ENCODE peak calls at places on chromosomes 12 and 14, in ten cellular contexts. A is fibroblast of gingiva; B is mesothelial cell of epicardium; H is T-cell; O is AG09309; Y is stimulated activated CD4-positive, alpha-beta T cell treated with anti-CD3 and anti-CD28 coated beads, Interleukin-4, amount 100 ng/mL, for 24 hours; Z is fibroblast of pulmonary artery; E is cardiac fibroblast; R is activated CD4-positive, CD25-positive, alpha-beta regulatory T cell; C is substantia nigra. W is an unnamed sample.

GRCh38 chr12:49298160-49298559 is 3.2 kb downstream of the PRPH start:
- DNase-seq in A (no peak), B (no peak), H (no peak), O (no peak), Y (no peak), Z (no peak), E (no peak), R (no peak), C (no peak), W (no peak)

GRCh38 chr12:10632226-10632625 is 18.8 kb upstream of the MAGOHB start:
- DNase-seq in A (peak), B (no peak), H (no peak), O (no peak), Y (no peak), Z (no peak), E (no peak), R (no peak), C (no peak), W (no peak)

GRCh38 chr14:57227083-57227482 is 41.6 kb downstream of the EXOC5 start:
- DNase-seq in A (no peak), B (no peak), H (no peak), O (no peak), Y (no peak), Z (no peak), E (no peak), R (no peak), C (no peak), W (no peak)

GRCh38 chr12:74292351-74293194 is 245.1 kb upstream of the ATXN7L3B start:
- DNase-seq in A (no peak), B (no peak), H (no peak), O (no peak), Y (no peak), Z (no peak), E (no peak), R (no peak), C (no peak), W (no peak)

GRCh38 chr12:14955876-14956811 is 5.3 kb downstream of the ARHGDIB start:
- DNase-seq in A (no peak), B (no peak), H (no peak), O (no peak), Y (peak), Z (no peak), E (no peak), R (no peak), C (no peak), W (no peak)

GRCh38 chr12:130856088-130856487 is 15.8 kb upstream of the RAN start:
- DNase-seq in A (no peak), B (no peak), H (no peak), O (no peak), Y (no peak), Z (no peak), E (no peak), R (no peak), C (no peak), W (no peak)

GRCh38 chr14:31969371-31969770 is 107.7 kb upstream of the ARHGAP5 start:
- DNase-seq in A (no peak), B (no peak), H (no peak), O (no peak), Y (no peak), Z (no peak), E (no peak), R (no peak), C (no peak), W (no peak)

GRCh38 chr12:122963928-122964240 is 2.4 kb downstream of the ABCB9 start:
- DNase-seq in A (no peak), B (no peak), H (no peak), O (no peak), Y (no peak), Z (peak), E (peak), R (no peak), C (peak), W (no peak)

GRCh38 chr14:24605435-24606190 is 3.9 kb downstream of the GZMH start:
- DNase-seq in A (no peak), B (no peak), H (peak), O (no peak), Y (peak), Z (peak), E (no peak), R (peak), C (no peak), W (no peak)

GRCh38 chr12:6316921-6317692 is 6.6 kb downstream of the PLEKHG6 start:
- DNase-seq in A (no peak), B (no peak), H (no peak), O (no peak), Y (no peak), Z (no peak), E (peak), R (no peak), C (no peak), W (no peak)

GRCh38 chr14:92316116-92316515 is 6.8 kb upstream of the SLC24A4 start:
- DNase-seq in A (no peak), B (no peak), H (no peak), O (no peak), Y (no peak), Z (no peak), E (no peak), R (no peak), C (no peak), W (no peak)

GRCh38 chr12:91965781-91966180 is 179.9 kb downstream of the BTG1 start:
- DNase-seq in A (no peak), B (no peak), H (no peak), O (no peak), Y (no peak), Z (no peak), E (no peak), R (no peak), C (no peak), W (no peak)

GRCh38 chr14:102915292-102916110 is 7.0 kb upstream of the AMN start:
- DNase-seq in A (no peak), B (no peak), H (no peak), O (no peak), Y (no peak), Z (no peak), E (no peak), R (no peak), C (no peak), W (no peak)

GRCh38 chr12:85350356-85350755 is 70.3 kb downstream of the ALX1 start:
- DNase-seq in A (no peak), B (no peak), H (no peak), O (no peak), Y (no peak), Z (no peak), E (no peak), R (no peak), C (no peak), W (no peak)

GRCh38 chr14:44782775-44783238 is 178.9 kb downstream of the KLHL28 start:
- DNase-seq in A (peak), B (no peak), H (no peak), O (no peak), Y (no peak), Z (peak), E (peak), R (no peak), C (no peak), W (no peak)

GRCh38 chr12:63095369-63095967 is 55.5 kb downstream of the AVPR1A start:
- DNase-seq in A (no peak), B (no peak), H (no peak), O (no peak), Y (no peak), Z (no peak), E (no peak), R (no peak), C (no peak), W (no peak)

GRCh38 chr14:35301334-35302210 is 9.4 kb downstream of the PSMA6 start:
- DNase-seq in A (no peak), B (no peak), H (no peak), O (no peak), Y (no peak), Z (no peak), E (no peak), R (no peak), C (no peak), W (no peak)

GRCh38 chr14:33210304-33210703 is 271.6 kb downstream of the NPAS3 start:
- DNase-seq in A (no peak), B (peak), H (no peak), O (no peak), Y (no peak), Z (peak), E (peak), R (no peak), C (no peak), W (no peak)

GRCh38 chr12:22117551-22117950 is 71.5 kb downstream of the CMAS start:
- DNase-seq in A (no peak), B (no peak), H (no peak), O (no peak), Y (no peak), Z (no peak), E (no peak), R (no peak), C (no peak), W (no peak)

GRCh38 chr14:94364964-94365363 is 23.4 kb downstream of the SERPINA1 start:
- DNase-seq in A (no peak), B (no peak), H (no peak), O (no peak), Y (no peak), Z (no peak), E (no peak), R (no peak), C (no peak), W (no peak)

W was measured in hippocampal formation.